ENCODE peak calls at places on chromosomes 6 and 20, in four cellular contexts. H is SK-N-SH, R is K562, A is GM12878. J is an unnamed sample.

GRCh38 chr20:6632187-6632586 is 135.3 kb upstream of the BMP2 start:
- DNase-seq in H (peak; percentile 1), R (no peak), A (no peak), J (no peak)

GRCh38 chr6:145929037-145929633 is 35.0 kb downstream of the SHPRH start:
- DNase-seq in H (peak; percentile 3), R (peak; percentile 35), A (no peak), J (no peak)

GRCh38 chr6:80332013-80332412 is 225.5 kb downstream of the BCKDHB start:
- DNase-seq in H (no peak), R (no peak), A (no peak), J (no peak)

GRCh38 chr6:18102783-18103509 is 19.5 kb downstream of the NHLRC1 start:
- DNase-seq in H (no peak), R (no peak), A (no peak), J (no peak)

GRCh38 chr20:10671850-10672578 is 1.8 kb downstream of the JAG1 start:
- DNase-seq in H (peak; percentile 48), R (peak; percentile 15), A (no peak), J (peak; percentile 64)

GRCh38 chr6:160004419-160005160 is 35.7 kb downstream of the IGF2R start:
- DNase-seq in H (no peak), R (no peak), A (no peak), J (no peak)

GRCh38 chr20:18288748-18289705 is 700 bp downstream of the ZNF133 start:
- DNase-seq in H (peak; percentile 37), R (peak; percentile 8), A (no peak), J (peak; percentile 24)

GRCh38 chr6:154164397-154164796 is 125.4 kb downstream of the OPRM1 start:
- DNase-seq in H (no peak), R (no peak), A (no peak), J (no peak)

GRCh38 chr6:128112494-128112893 is 211.6 kb upstream of the THEMIS start:
- DNase-seq in H (no peak), R (no peak), A (no peak), J (no peak)

GRCh38 chr6:110221738-110222137 is 41.5 kb downstream of the CDC40 start:
- DNase-seq in H (no peak), R (no peak), A (no peak), J (no peak)

GRCh38 chr6:7241709-7242645 is 71.0 kb downstream of the SSR1 start:
- DNase-seq in H (no peak), R (no peak), A (no peak), J (no peak)

GRCh38 chr6:7242835-7243187 is 70.2 kb downstream of the SSR1 start:
- DNase-seq in H (no peak), R (no peak), A (no peak), J (no peak)

GRCh38 chr6:7241160-7241559 is 71.8 kb downstream of the SSR1 start:
- DNase-seq in H (no peak), R (no peak), A (no peak), J (no peak)

GRCh38 chr6:7245668-7246393 is 67.2 kb downstream of the SSR1 start:
- DNase-seq in H (no peak), R (no peak), A (no peak), J (no peak)

GRCh38 chr6:7243188-7243942 is 69.6 kb downstream of the SSR1 start:
- DNase-seq in H (peak; percentile 85), R (peak; percentile 84), A (no peak), J (peak; percentile 57)
- TF ChIP-seq USF1 in H (no peak), R (no peak), A (no peak), J (no peak)

GRCh38 chr20:13200767-13201500 is 20.1 kb upstream of the ISM1 start:
- DNase-seq in H (no peak), R (no peak), A (no peak), J (no peak)

GRCh38 chr20:13202553-13202952 is 18.5 kb upstream of the ISM1 start:
- DNase-seq in H (no peak), R (no peak), A (no peak), J (no peak)

DNA sequence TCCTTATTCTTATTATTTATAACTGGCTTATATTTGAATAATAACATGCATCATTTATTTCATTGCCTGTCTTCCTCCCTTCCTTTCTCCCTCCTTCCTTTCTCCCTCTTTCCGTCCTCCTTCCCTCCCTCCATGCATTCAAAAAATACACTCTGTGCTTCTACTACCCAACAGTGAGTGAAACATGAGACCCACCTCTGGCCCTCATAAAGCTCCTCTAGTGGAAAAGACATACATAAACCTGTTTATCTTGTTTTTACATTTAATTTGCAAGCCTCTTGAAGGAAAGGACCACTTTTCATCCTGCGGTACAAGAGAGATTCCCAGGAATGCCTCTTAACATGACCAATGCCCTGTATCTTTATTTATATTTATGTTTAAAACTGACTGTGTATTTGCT is 21.8 kb upstream of the ISM1 start:
- DNase-seq in H (no peak), R (no peak), A (no peak), J (no peak)
- TF ChIP-seq USF1 in H (no peak), R (no peak), A (no peak), J (no peak)

DNA sequence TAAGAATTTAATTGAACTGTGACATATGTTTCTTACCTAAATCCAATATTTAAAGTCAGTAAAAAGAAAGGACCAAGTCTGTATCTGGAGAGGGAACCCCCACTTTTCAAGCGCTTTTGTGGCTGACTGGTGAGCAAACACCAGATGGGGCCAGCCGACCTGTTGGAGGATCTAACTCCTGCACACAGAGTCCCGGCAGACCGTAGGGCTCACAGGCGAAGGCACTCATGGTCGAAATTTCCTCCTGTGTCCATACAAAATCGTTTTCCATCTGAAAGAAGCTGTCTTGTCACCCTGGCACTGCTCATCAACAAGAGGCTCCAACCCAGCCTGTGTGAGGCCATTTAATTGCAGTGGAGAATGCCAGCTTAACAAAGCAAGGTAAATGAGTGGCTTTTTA is 94.0 kb downstream of the SCML4 start:
- DNase-seq in H (no peak), R (no peak), A (no peak), J (no peak)
- TF ChIP-seq USF1 in H (no peak), R (no peak), A (no peak), J (no peak)

GRCh38 chr6:150565945-150566344 is 33.7 kb upstream of the PLEKHG1 start:
- DNase-seq in H (no peak), R (no peak), A (no peak), J (no peak)

GRCh38 chr6:150566486-150566885 is 33.2 kb upstream of the PLEKHG1 start:
- DNase-seq in H (no peak), R (no peak), A (no peak), J (no peak)

GRCh38 chr6:150567360-150567759 is 32.3 kb upstream of the PLEKHG1 start:
- DNase-seq in H (no peak), R (no peak), A (no peak), J (no peak)

GRCh38 chr6:150568560-150568959 is 31.1 kb upstream of the PLEKHG1 start:
- DNase-seq in H (no peak), R (no peak), A (no peak), J (no peak)

GRCh38 chr6:150567823-150568383 is 31.8 kb upstream of the PLEKHG1 start:
- DNase-seq in H (no peak), R (no peak), A (no peak), J (no peak)
- TF ChIP-seq USF1 in H (no peak), R (no peak), A (no peak), J (no peak)

GRCh38 chr6:152206072-152206818 is 398.8 kb downstream of the ESR1 start:
- DNase-seq in H (no peak), R (peak; percentile 35), A (no peak), J (peak; percentile 52)
- TF ChIP-seq USF1 in H (no peak), R (no peak), A (no peak), J (no peak)

DNA sequence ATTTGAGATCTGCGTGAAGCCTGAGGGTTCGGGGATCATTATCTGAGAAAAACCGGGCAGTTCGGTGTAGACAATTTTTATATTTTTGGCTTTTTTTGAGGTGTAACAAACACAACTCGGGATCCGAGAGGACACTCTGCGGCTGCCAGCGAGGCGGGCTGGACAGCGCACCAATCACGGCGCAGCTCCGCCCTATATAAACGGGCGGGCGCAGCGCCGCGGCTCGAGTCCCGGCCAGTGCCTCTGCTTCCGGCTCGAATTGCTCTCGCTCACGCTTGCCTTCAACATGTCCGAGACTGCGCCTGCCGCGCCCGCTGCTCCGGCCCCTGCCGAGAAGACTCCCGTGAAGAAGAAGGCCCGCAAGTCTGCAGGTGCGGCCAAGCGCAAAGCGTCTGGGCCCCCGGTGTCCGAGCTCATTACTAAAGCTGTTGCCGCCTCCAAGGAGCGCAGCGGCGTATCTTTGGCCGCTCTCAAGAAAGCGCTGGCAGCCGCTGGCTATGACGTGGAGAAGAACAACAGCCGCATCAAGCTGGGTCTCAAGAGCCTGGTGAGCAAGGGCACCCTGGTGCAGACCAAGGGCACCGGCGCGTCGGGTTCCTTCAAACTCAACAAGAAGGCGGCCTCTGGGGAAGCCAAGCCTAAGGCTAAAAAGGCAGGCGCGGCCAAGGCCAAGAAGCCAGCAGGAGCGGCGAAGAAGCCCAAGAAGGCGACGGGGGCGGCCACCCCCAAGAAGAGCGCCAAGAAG is 69.0 kb downstream of the HFE start:
- DNase-seq in H (peak; percentile 88), R (peak; percentile 97), A (peak; percentile 90), J (peak; percentile 81)
- TF ChIP-seq USF1 in H (no peak), R (peak; percentile 42), A (no peak), J (peak; percentile 66)

DNA sequence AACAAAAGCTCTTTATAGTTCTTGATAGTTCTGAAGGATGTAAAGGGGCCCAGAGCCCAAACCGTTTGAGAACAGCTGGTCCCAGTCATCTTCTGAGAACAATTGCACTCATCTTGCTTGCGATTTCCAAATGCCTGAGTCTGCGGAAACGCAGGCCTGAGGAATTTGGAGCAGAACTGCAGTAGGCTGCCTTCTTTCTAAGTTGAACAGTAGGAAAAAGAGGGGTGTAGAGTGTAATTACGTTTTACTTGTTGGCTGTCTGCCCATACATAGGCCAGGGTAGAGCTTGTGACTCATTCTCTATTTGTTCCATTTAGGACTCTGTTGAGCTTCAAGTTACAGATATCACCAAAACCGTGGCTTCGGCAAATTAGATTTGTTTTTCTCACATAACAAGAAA is 42.0 kb upstream of the KIF16B start:
- DNase-seq in H (peak; percentile 27), R (no peak), A (no peak), J (no peak)
- TF ChIP-seq USF1 in H (no peak), R (no peak), A (no peak), J (no peak)

DNA sequence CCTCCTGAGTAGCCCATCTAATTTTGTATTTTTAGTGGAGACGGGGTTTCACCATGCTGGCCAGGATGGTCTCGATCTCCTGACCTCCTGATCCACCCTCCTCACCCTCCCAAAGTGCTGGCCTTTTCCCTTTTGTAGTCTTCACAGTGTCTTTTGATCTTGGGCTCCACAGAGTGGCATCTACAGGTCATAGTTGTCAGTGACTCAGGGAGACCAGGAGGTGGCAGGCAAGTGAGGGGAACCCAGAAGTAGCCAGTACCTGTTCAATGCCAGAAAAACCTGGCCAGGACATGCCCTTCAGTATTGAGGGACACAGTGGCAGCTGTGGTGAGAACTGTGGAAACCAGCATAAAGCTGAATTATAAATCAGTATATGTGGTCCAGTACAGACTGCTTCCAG is 19.6 kb downstream of the RPP21 start:
- DNase-seq in H (no peak), R (no peak), A (no peak), J (peak; percentile 23)
- TF ChIP-seq USF1 in H (no peak), R (no peak), A (no peak), J (no peak)